ENCODE peak calls at places on chromosomes 4 and X, in six cellular contexts. One of them, this sample, is unnamed.

GRCh38 chrX:151776113-151776790 is 41.7 kb downstream of the CNGA2 start:
- DNase-seq in cardiac muscle cell: no peak
- DNase-seq in stomach: no peak
- DNase-seq in transverse colon: no peak
- DNase-seq in CD8-positive, alpha-beta T cell: no peak
- DNase-seq in SJSA1: no peak
- DNase-seq in this sample: no peak

GRCh38 chrX:48522291-48522690 is 683 bp downstream of the EBP start:
- DNase-seq in cardiac muscle cell: no peak
- DNase-seq in CD8-positive, alpha-beta T cell: no peak
- DNase-seq in stomach: no peak
- DNase-seq in transverse colon: peak
- DNase-seq in SJSA1: peak
- DNase-seq in this sample: no peak

GRCh38 chr4:102569200-102569599 is 68.0 kb downstream of the NFKB1 start:
- DNase-seq in transverse colon: no peak
- DNase-seq in CD8-positive, alpha-beta T cell: no peak
- DNase-seq in stomach: no peak
- DNase-seq in cardiac muscle cell: peak
- DNase-seq in SJSA1: no peak
- DNase-seq in this sample: no peak

GRCh38 chr4:55485821-55486220 is 60.9 kb downstream of the CLOCK start:
- DNase-seq in transverse colon: no peak
- DNase-seq in stomach: no peak
- DNase-seq in cardiac muscle cell: no peak
- DNase-seq in SJSA1: no peak
- DNase-seq in CD8-positive, alpha-beta T cell: no peak
- DNase-seq in this sample: no peak

GRCh38 chr4:38157592-38157991 is 197.4 kb downstream of the PTTG2 start:
- DNase-seq in cardiac muscle cell: no peak
- DNase-seq in transverse colon: peak
- DNase-seq in CD8-positive, alpha-beta T cell: no peak
- DNase-seq in stomach: peak
- DNase-seq in SJSA1: no peak
- DNase-seq in this sample: no peak

GRCh38 chr4:144967161-144967560 is 130.8 kb downstream of the ANAPC10 start:
- DNase-seq in transverse colon: no peak
- DNase-seq in stomach: no peak
- DNase-seq in cardiac muscle cell: no peak
- DNase-seq in CD8-positive, alpha-beta T cell: no peak
- DNase-seq in SJSA1: no peak
- DNase-seq in this sample: no peak

GRCh38 chr4:83241132-83241531 is 43.5 kb downstream of the COQ2 start:
- DNase-seq in SJSA1: no peak
- DNase-seq in transverse colon: no peak
- DNase-seq in cardiac muscle cell: no peak
- DNase-seq in stomach: no peak
- DNase-seq in CD8-positive, alpha-beta T cell: no peak
- DNase-seq in this sample: no peak

GRCh38 chr4:156870861-156871260 is 100.7 kb downstream of the PDGFC start:
- DNase-seq in stomach: no peak
- DNase-seq in cardiac muscle cell: no peak
- DNase-seq in transverse colon: no peak
- DNase-seq in SJSA1: no peak
- DNase-seq in CD8-positive, alpha-beta T cell: no peak
- DNase-seq in this sample: no peak

GRCh38 chr4:105241456-105241855 is 94.8 kb downstream of the TET2 start:
- DNase-seq in SJSA1: no peak
- DNase-seq in transverse colon: no peak
- DNase-seq in cardiac muscle cell: no peak
- DNase-seq in stomach: no peak
- DNase-seq in CD8-positive, alpha-beta T cell: no peak
- DNase-seq in this sample: no peak

GRCh38 chr4:153555730-153556440 is 89.7 kb downstream of the TMEM131L start:
- DNase-seq in CD8-positive, alpha-beta T cell: no peak
- DNase-seq in stomach: peak
- DNase-seq in SJSA1: peak
- DNase-seq in cardiac muscle cell: peak
- DNase-seq in transverse colon: peak
- DNase-seq in this sample: no peak

GRCh38 chrX:77899081-77899828 is at the start of gene COX7B:
- DNase-seq in cardiac muscle cell: peak
- DNase-seq in stomach: peak
- DNase-seq in SJSA1: peak
- DNase-seq in CD8-positive, alpha-beta T cell: peak
- DNase-seq in transverse colon: peak
- DNase-seq in this sample: peak

GRCh38 chrX:65926095-65927019 is 113.5 kb downstream of the VSIG4 start:
- DNase-seq in transverse colon: peak
- DNase-seq in CD8-positive, alpha-beta T cell: no peak
- DNase-seq in stomach: no peak
- DNase-seq in SJSA1: no peak
- DNase-seq in cardiac muscle cell: no peak
- DNase-seq in this sample: peak

GRCh38 chr4:21869978-21870745 is 78.4 kb downstream of the KCNIP4 start:
- DNase-seq in cardiac muscle cell: no peak
- DNase-seq in CD8-positive, alpha-beta T cell: no peak
- DNase-seq in stomach: no peak
- DNase-seq in transverse colon: no peak
- DNase-seq in SJSA1: no peak
- DNase-seq in this sample: no peak

GRCh38 chrX:21398424-21398823 is 24.2 kb downstream of the CNKSR2 start:
- DNase-seq in cardiac muscle cell: no peak
- DNase-seq in SJSA1: no peak
- DNase-seq in CD8-positive, alpha-beta T cell: no peak
- DNase-seq in transverse colon: no peak
- DNase-seq in stomach: no peak
- DNase-seq in this sample: no peak

GRCh38 chrX:73455171-73455570 is 8.3 kb downstream of the CDX4 start:
- DNase-seq in stomach: no peak
- DNase-seq in cardiac muscle cell: no peak
- DNase-seq in SJSA1: no peak
- DNase-seq in transverse colon: no peak
- DNase-seq in CD8-positive, alpha-beta T cell: no peak
- DNase-seq in this sample: no peak

GRCh38 chr4:99947190-99947578 is 766 bp upstream of the DNAJB14 start:
- DNase-seq in transverse colon: no peak
- DNase-seq in cardiac muscle cell: no peak
- DNase-seq in SJSA1: no peak
- DNase-seq in CD8-positive, alpha-beta T cell: no peak
- DNase-seq in stomach: no peak
- DNase-seq in this sample: no peak

GRCh38 chr4:76948441-76949292 is 885 bp upstream of the SEPTIN11 start:
- DNase-seq in transverse colon: peak
- DNase-seq in stomach: peak
- DNase-seq in SJSA1: peak
- DNase-seq in cardiac muscle cell: peak
- DNase-seq in CD8-positive, alpha-beta T cell: peak
- DNase-seq in this sample: peak

GRCh38 chr4:31146366-31146765 is 426.2 kb downstream of the PCDH7 start:
- DNase-seq in transverse colon: no peak
- DNase-seq in cardiac muscle cell: no peak
- DNase-seq in CD8-positive, alpha-beta T cell: no peak
- DNase-seq in stomach: no peak
- DNase-seq in SJSA1: no peak
- DNase-seq in this sample: no peak

GRCh38 chr4:42412251-42412650 is 15.0 kb downstream of the SHISA3 start:
- DNase-seq in stomach: no peak
- DNase-seq in cardiac muscle cell: peak
- DNase-seq in SJSA1: peak
- DNase-seq in CD8-positive, alpha-beta T cell: no peak
- DNase-seq in transverse colon: no peak
- DNase-seq in this sample: no peak

GRCh38 chr4:17866790-17867189 is 56.0 kb downstream of the NCAPG start:
- DNase-seq in SJSA1: no peak
- DNase-seq in stomach: no peak
- DNase-seq in transverse colon: no peak
- DNase-seq in cardiac muscle cell: no peak
- DNase-seq in CD8-positive, alpha-beta T cell: no peak
- DNase-seq in this sample: no peak

GRCh38 chr4:97013309-97014106 is 1129.8 kb downstream of the STPG2 start:
- DNase-seq in CD8-positive, alpha-beta T cell: no peak
- DNase-seq in SJSA1: no peak
- DNase-seq in stomach: no peak
- DNase-seq in cardiac muscle cell: no peak
- DNase-seq in transverse colon: no peak
- DNase-seq in this sample: no peak

GRCh38 chr4:76504613-76505465 is 69.8 kb downstream of the SHROOM3 start:
- DNase-seq in cardiac muscle cell: peak
- DNase-seq in stomach: no peak
- DNase-seq in SJSA1: peak
- DNase-seq in CD8-positive, alpha-beta T cell: no peak
- DNase-seq in transverse colon: no peak
- DNase-seq in this sample: no peak

GRCh38 chr4:11429646-11430045 is 952 bp upstream of the HS3ST1 start:
- DNase-seq in transverse colon: peak
- DNase-seq in SJSA1: no peak
- DNase-seq in stomach: peak
- DNase-seq in cardiac muscle cell: no peak
- DNase-seq in CD8-positive, alpha-beta T cell: no peak
- DNase-seq in this sample: no peak

GRCh38 chr4:11426716-11427115 is 2.0 kb downstream of the HS3ST1 start:
- DNase-seq in SJSA1: no peak
- DNase-seq in cardiac muscle cell: peak
- DNase-seq in stomach: no peak
- DNase-seq in transverse colon: no peak
- DNase-seq in CD8-positive, alpha-beta T cell: no peak
- DNase-seq in this sample: no peak

GRCh38 chr4:11428161-11428700 is 463 bp downstream of the HS3ST1 start:
- DNase-seq in transverse colon: no peak
- DNase-seq in CD8-positive, alpha-beta T cell: no peak
- DNase-seq in stomach: no peak
- DNase-seq in cardiac muscle cell: no peak
- DNase-seq in SJSA1: no peak
- DNase-seq in this sample: no peak

GRCh38 chr4:11427201-11427996 is 1.3 kb downstream of the HS3ST1 start:
- DNase-seq in SJSA1: no peak
- DNase-seq in transverse colon: no peak
- DNase-seq in stomach: no peak
- DNase-seq in CD8-positive, alpha-beta T cell: no peak
- DNase-seq in cardiac muscle cell: no peak
- DNase-seq in this sample: no peak

DNA sequence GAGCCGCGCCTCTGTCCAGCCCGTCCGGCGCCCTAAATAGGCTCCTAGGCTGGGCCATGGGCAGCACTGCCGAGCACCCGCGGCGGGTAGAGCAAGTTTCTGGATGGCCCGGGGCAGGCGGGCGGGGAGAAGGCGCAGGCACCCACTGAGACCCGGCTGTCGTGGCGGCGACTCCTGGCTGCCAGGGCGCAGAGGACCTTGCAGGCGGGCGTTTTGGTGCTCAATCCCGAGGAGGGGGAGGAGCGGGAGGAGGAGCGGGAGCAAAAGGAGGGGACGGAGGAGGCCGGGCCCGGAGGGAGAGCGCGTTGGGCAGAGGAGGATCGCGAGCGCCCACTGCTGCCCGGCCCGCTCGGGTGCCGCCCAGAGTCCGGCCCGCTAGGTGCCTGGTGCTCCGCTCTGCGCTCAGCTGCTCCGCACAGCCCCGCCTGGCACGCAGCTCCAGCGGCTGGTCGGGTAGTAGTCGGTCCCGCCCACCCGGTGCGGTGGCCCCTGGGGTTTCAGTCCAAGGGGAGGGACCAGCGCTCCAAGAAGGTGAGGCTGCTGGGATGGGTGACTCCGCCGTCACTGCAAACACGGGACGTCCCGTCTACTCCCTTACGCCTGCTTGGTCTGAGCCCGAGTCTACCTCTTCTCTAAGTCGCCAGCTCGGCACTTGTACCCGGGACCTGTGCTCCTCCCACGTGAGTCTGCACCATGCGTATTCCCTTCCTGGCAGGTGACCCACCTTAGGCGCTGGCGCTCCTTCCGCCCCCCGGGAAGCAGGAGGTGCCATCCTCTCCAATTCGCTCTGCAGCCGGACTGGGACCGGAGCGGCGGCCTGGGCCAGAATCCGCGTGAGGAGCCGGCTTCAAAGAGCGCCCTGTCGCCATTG is at the start of gene HS3ST1:
- DNase-seq in transverse colon: peak
- DNase-seq in CD8-positive, alpha-beta T cell: no peak
- DNase-seq in cardiac muscle cell: peak
- DNase-seq in stomach: peak
- DNase-seq in SJSA1: no peak
- DNase-seq in this sample: peak
- H3K27ac ChIP-seq in transverse colon: peak
- H3K27ac ChIP-seq in CD8-positive, alpha-beta T cell: no peak
- H3K27ac ChIP-seq in cardiac muscle cell: no peak
- H3K27ac ChIP-seq in stomach: peak
- H3K27ac ChIP-seq in SJSA1: no peak
- H3K27ac ChIP-seq in this sample: no peak

GRCh38 chr4:176833416-176833815 is 40.7 kb upstream of the VEGFC start:
- DNase-seq in cardiac muscle cell: no peak
- DNase-seq in CD8-positive, alpha-beta T cell: no peak
- DNase-seq in SJSA1: peak
- DNase-seq in transverse colon: no peak
- DNase-seq in stomach: no peak
- DNase-seq in this sample: no peak

GRCh38 chr4:176838611-176839411 is 46.1 kb upstream of the VEGFC start:
- DNase-seq in CD8-positive, alpha-beta T cell: no peak
- DNase-seq in stomach: no peak
- DNase-seq in cardiac muscle cell: peak
- DNase-seq in SJSA1: peak
- DNase-seq in transverse colon: no peak
- DNase-seq in this sample: no peak

GRCh38 chr4:176837176-176837915 is 44.6 kb upstream of the VEGFC start:
- DNase-seq in SJSA1: no peak
- DNase-seq in CD8-positive, alpha-beta T cell: no peak
- DNase-seq in stomach: no peak
- DNase-seq in transverse colon: no peak
- DNase-seq in cardiac muscle cell: no peak
- DNase-seq in this sample: no peak

GRCh38 chr4:176830971-176831370 is 38.2 kb upstream of the VEGFC start:
- DNase-seq in transverse colon: no peak
- DNase-seq in CD8-positive, alpha-beta T cell: no peak
- DNase-seq in cardiac muscle cell: no peak
- DNase-seq in stomach: no peak
- DNase-seq in SJSA1: no peak
- DNase-seq in this sample: no peak

GRCh38 chr4:176834531-176834930 is 41.8 kb upstream of the VEGFC start:
- DNase-seq in transverse colon: no peak
- DNase-seq in CD8-positive, alpha-beta T cell: no peak
- DNase-seq in stomach: no peak
- DNase-seq in cardiac muscle cell: peak
- DNase-seq in SJSA1: no peak
- DNase-seq in this sample: no peak
- H3K27ac ChIP-seq in transverse colon: no peak
- H3K27ac ChIP-seq in CD8-positive, alpha-beta T cell: no peak
- H3K27ac ChIP-seq in stomach: no peak
- H3K27ac ChIP-seq in cardiac muscle cell: no peak
- H3K27ac ChIP-seq in SJSA1: no peak
- H3K27ac ChIP-seq in this sample: no peak

GRCh38 chr4:167219090-167219489 is 15.2 kb downstream of the SPOCK3 start:
- DNase-seq in stomach: no peak
- DNase-seq in transverse colon: no peak
- DNase-seq in SJSA1: no peak
- DNase-seq in CD8-positive, alpha-beta T cell: no peak
- DNase-seq in cardiac muscle cell: no peak
- DNase-seq in this sample: no peak
- H3K27ac ChIP-seq in stomach: no peak
- H3K27ac ChIP-seq in transverse colon: no peak
- H3K27ac ChIP-seq in SJSA1: no peak
- H3K27ac ChIP-seq in CD8-positive, alpha-beta T cell: no peak
- H3K27ac ChIP-seq in cardiac muscle cell: no peak
- H3K27ac ChIP-seq in this sample: no peak

GRCh38 chrX:154799554-154800348 is 5.5 kb downstream of the MPP1 start:
- DNase-seq in CD8-positive, alpha-beta T cell: no peak
- DNase-seq in transverse colon: peak
- DNase-seq in SJSA1: no peak
- DNase-seq in cardiac muscle cell: peak
- DNase-seq in stomach: peak
- DNase-seq in this sample: no peak
- H3K27ac ChIP-seq in CD8-positive, alpha-beta T cell: no peak
- H3K27ac ChIP-seq in transverse colon: peak
- H3K27ac ChIP-seq in SJSA1: peak
- H3K27ac ChIP-seq in cardiac muscle cell: no peak
- H3K27ac ChIP-seq in stomach: no peak
- H3K27ac ChIP-seq in this sample: peak

This sample was measured in CD8-positive, alpha-beta memory T cell.